ENCODE peak calls at places on chromosomes 12 and 14, in ten cellular contexts. O, T, L, C, Y, M, W, X, H and K are unnamed samples.
A peak's percentile ranks its signal among the peaks of the same experiment; 100 is the strongest.

GRCh38 chr14:60235440-60235839 is 13.6 kb upstream of the PPM1A start:
- DNase-seq in T (no peak), Y (no peak), X (no peak), O (no peak), L (no peak), C (no peak), W (no peak), H (no peak), M (no peak), K (no peak)

GRCh38 chr14:67926821-67927220 is 107.2 kb downstream of the RAD51B start:
- DNase-seq in W (no peak), T (no peak), C (no peak), M (no peak), O (no peak), Y (no peak), H (no peak), X (no peak), L (no peak), K (no peak)

GRCh38 chr12:19234991-19235876 is 105.7 kb downstream of the PLEKHA5 start:
- DNase-seq in T (no peak), H (peak; percentile 51), M (no peak), O (no peak), L (no peak), X (no peak), Y (no peak), C (no peak), W (no peak), K (peak; percentile 81)

GRCh38 chr14:86072134-86072894 is 542.4 kb downstream of the FLRT2 start:
- DNase-seq in H (no peak), T (no peak), L (no peak), O (no peak), Y (no peak), W (no peak), X (no peak), C (no peak), M (no peak), K (no peak)

GRCh38 chr14:101961011-101961721 is 3.2 kb upstream of the DYNC1H1 start:
- DNase-seq in C (peak; percentile 82), L (no peak), M (peak; percentile 83), Y (no peak), H (peak; percentile 80), O (peak; percentile 68), W (peak; percentile 85), T (peak; percentile 87), X (peak; percentile 72), K (peak; percentile 88)

GRCh38 chr14:91059576-91060471 is 617 bp downstream of the RPS6KA5 start:
- DNase-seq in W (peak; percentile 74), O (no peak), X (no peak), C (peak; percentile 89), M (peak; percentile 63), L (no peak), H (no peak), Y (no peak), T (peak; percentile 89), K (peak; percentile 7)

GRCh38 chr12:57835366-57836288 is 10.9 kb downstream of the CTDSP2 start:
- DNase-seq in Y (no peak), W (no peak), M (no peak), X (no peak), O (no peak), H (no peak), T (no peak), L (no peak), C (no peak), K (no peak)

GRCh38 chr12:122886851-122887816 is 8.8 kb downstream of the VPS37B start:
- DNase-seq in T (no peak), X (no peak), Y (no peak), M (peak; percentile 71), L (no peak), H (no peak), O (no peak), C (no peak), W (no peak), K (peak; percentile 53)

GRCh38 chr12:123363743-123364531 is 710 bp downstream of the SBNO1 start:
- DNase-seq in M (peak; percentile 21), H (no peak), Y (no peak), O (no peak), L (no peak), T (peak; percentile 88), W (peak; percentile 69), X (peak; percentile 48), C (peak; percentile 54), K (no peak)

GRCh38 chr12:112473056-112473455 is 54.3 kb downstream of the PTPN11 start:
- DNase-seq in Y (no peak), T (no peak), W (no peak), H (no peak), M (no peak), X (no peak), O (no peak), L (no peak), C (peak; percentile 20), K (peak; percentile 33)

GRCh38 chr14:84458881-84459280 is 1071.1 kb upstream of the FLRT2 start:
- DNase-seq in M (no peak), X (no peak), O (no peak), Y (no peak), C (no peak), T (no peak), W (no peak), L (no peak), H (no peak), K (no peak)

GRCh38 chr14:102215071-102215470 is 75.4 kb downstream of the WDR20 start:
- DNase-seq in T (no peak), H (peak; percentile 83), L (no peak), W (peak; percentile 76), Y (no peak), O (no peak), X (peak; percentile 76), C (no peak), M (no peak), K (no peak)

GRCh38 chr12:93153321-93153720 is 224.2 kb upstream of the EEA1 start:
- DNase-seq in T (no peak), L (no peak), W (no peak), O (no peak), Y (no peak), H (peak; percentile 56), X (no peak), M (no peak), C (no peak), K (peak; percentile 80)

GRCh38 chr12:102095677-102096263 is 24.1 kb downstream of the NUP37 start:
- DNase-seq in W (no peak), T (no peak), X (no peak), Y (no peak), M (no peak), L (no peak), H (peak; percentile 69), O (no peak), C (peak; percentile 25), K (peak; percentile 72)

GRCh38 chr12:43283206-43283605 is 268.8 kb downstream of the ADAMTS20 start:
- DNase-seq in Y (no peak), X (no peak), L (no peak), M (no peak), C (no peak), H (no peak), W (no peak), T (no peak), O (no peak), K (no peak)
- H3K4me3 ChIP-seq in Y (no peak overlapping the region), X (no peak overlapping the region), L (no peak overlapping the region), M (no peak overlapping the region), C (no peak overlapping the region), H (no peak overlapping the region), W (no peak overlapping the region), T (no peak overlapping the region), O (no peak overlapping the region), K (no peak overlapping the region)

GRCh38 chr12:15592934-15593333 is 196.3 kb downstream of the EPS8 start:
- DNase-seq in W (no peak), O (no peak), Y (no peak), L (peak; percentile 14), T (no peak), M (no peak), C (no peak), X (no peak), H (peak; percentile 31), K (peak; percentile 47)
- TF ChIP-seq CTCF in W (no peak), O (no peak), Y (peak; percentile 15), L (no peak), T (no peak), M (no peak), C (peak; percentile 39), X (no peak), H (peak; percentile 16), K (peak; percentile 43)

DNA sequence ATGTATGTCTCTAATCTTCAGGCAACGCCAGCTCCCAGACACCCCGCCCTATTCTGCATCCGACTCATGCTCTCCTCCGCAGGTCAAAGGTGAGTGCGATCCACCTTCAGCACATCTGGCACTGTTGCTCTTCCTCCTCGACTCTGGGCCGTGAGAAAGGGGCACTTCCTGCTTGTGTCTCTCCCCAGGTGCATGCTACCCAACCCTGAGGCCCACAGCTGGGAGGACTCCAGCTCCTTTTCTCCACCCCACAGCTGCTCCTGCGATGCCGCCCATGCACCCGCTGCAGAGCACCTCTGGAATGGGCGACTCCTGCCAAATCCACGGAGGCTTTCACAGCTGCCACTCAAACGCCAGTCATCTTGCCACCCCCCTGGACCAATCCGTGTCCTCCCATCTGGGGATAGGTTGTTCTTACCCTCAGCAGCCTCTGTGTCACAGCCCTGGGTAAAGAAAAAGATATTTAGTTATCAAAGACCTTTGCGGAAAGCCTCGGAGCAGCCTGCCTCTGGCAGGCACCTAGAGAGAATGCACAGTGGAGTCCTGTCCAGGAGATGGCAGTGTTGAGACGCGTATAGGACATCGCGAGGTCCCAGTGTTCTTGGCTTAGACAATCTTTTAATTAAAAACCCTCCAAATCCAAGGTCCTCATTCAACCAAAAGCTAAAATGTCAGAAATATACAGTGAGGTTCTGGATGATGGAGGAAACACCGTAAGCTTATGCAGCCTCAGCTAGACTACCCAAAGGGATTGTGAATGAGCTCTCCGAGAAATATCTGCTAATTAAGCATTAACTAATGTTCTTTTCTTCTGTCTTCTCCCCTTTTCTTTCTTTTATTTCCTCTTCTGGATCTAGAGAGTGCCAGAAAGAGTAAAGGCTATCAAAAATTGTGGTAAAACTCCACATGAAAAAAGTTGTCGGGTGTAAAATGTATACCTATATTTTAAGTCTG is 54.3 kb downstream of the MYRFL start:
- DNase-seq in H (peak; percentile 82), O (peak; percentile 55), W (no peak), L (no peak), M (peak; percentile 75), C (peak; percentile 76), T (no peak), X (peak; percentile 72), Y (no peak), K (peak; percentile 87)
- H3K4me3 ChIP-seq in H (no peak overlapping the region), O (peak overlapping the region; percentile 3), W (no peak overlapping the region), L (peak overlapping the region; percentile 31), M (peak overlapping the region; percentile 24), C (peak overlapping the region; percentile 37), T (no peak overlapping the region), X (peak overlapping the region; percentile 39), Y (peak overlapping the region; percentile 8), K (peak overlapping the region; percentile 19)

DNA sequence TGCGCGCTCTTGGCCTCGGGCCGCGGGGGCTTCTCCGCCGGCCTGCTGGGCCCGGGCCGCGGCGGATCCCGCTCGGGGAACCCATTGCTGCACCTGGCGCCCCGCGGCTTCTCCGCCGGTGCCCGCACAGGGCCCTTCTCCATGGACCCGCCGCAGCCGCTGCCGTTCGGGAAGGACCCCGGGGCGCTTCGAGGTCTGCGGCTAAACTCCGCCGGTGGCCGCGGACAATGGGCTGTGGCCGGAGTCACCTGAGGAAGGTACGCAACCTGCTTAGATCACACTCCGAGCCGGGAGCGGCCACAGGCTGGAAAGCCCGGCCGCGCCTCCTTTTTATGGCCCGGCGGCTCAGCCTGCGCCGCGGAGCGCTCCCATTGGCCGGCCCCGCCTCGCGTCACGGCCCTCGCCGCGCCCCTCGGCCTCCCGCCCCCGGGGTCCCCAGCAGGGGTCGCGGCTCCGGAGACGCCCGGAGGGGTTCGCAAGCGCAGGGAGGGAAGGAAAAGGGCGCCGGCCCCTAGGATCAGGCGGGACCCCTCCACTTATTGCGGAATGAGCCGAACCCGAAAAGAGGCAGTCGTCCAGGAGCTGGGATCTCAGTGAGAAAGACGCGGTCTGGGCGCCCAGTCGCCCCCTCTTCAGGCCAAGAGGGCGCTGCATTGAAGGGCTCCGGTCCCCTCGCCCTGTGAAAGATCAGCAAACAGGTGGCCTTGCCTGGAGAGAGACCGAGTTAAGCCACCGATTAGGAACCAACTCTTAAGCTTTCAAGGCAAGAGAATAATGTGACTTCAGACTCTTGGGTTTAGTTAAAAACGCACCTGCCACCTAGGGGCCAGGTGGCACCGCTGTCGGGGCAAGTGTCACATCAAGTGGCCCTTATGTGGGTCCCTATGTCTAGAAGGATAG is at the start of gene GCH1:
- DNase-seq in O (no peak), H (peak; percentile 28), X (no peak), L (no peak), M (peak; percentile 89), W (peak; percentile 71), C (peak; percentile 96), T (peak; percentile 93), Y (no peak), K (peak; percentile 62)
- TF ChIP-seq CTCF in O (no peak), H (peak; percentile 5), X (peak; percentile 27), L (peak; percentile 28), M (peak; percentile 74), W (peak; percentile 22), C (peak; percentile 66), T (peak; percentile 26), Y (peak; percentile 43), K (peak; percentile 21)